ENCODE peak calls at places on chromosome 13, in eight cellular contexts. A is SW480; Z is heart left ventricle; W is stimulated activated CD4-positive, alpha-beta T cell treated with anti-CD3 and anti-CD28 coated beads, Interleukin-1b, Interleukin-23, amount 100 ng/mL, for 24 hours; B is NCI-H1105; O is activated CD4-positive, alpha-beta T cell treated with anti-CD3 and anti-CD28 coated beads, Interleukin-2, amount 10 ng/mL, durations not matched to agents 24 days and 14 days; K is ELR; U is LHCN-M2. H is an unnamed sample.

GRCh38 chr13:43865892-43866291 is 13.6 kb downstream of the CCDC122 start:
- DNase-seq in Z (no peak), U (peak; percentile 76), B (no peak), A (peak; percentile 21), O (no peak), K (peak; percentile 84), W (no peak), H (no peak)

GRCh38 chr13:100987993-100988392 is 313.4 kb upstream of the TMTC4 start:
- DNase-seq in B (no peak), Z (no peak), U (peak; percentile 26), A (no peak), W (no peak), K (peak; percentile 13), O (no peak), H (no peak)

GRCh38 chr13:111280666-111281577 is 39.5 kb upstream of the TEX29 start:
- DNase-seq in W (no peak), B (no peak), O (no peak), U (peak; percentile 15), K (peak; percentile 59), A (no peak), Z (no peak), H (no peak)

GRCh38 chr13:113458218-113459065 is 5.2 kb upstream of the ADPRHL1 start:
- DNase-seq in A (no peak), B (no peak), U (no peak), K (peak; percentile 37), W (no peak), Z (peak; percentile 67), O (no peak), H (no peak)

GRCh38 chr13:44153536-44153935 is 220.1 kb upstream of the SERP2 start:
- DNase-seq in U (no peak), K (no peak), B (peak; percentile 32), A (no peak), O (no peak), W (no peak), Z (no peak), H (no peak)

GRCh38 chr13:30308548-30308947 is 1.2 kb upstream of the KATNAL1 start:
- DNase-seq in O (no peak), W (no peak), A (peak; percentile 19), Z (no peak), U (peak; percentile 48), B (no peak), K (peak; percentile 52), H (no peak)

GRCh38 chr13:36447501-36447900 is 15.2 kb downstream of the CCNA1 start:
- DNase-seq in U (no peak), A (no peak), K (no peak), B (no peak), O (no peak), W (no peak), Z (no peak), H (peak; percentile 29)

GRCh38 chr13:50678464-50679162 is 164.9 kb downstream of the DLEU7 start:
- DNase-seq in W (no peak), K (peak; percentile 94), B (no peak), A (peak; percentile 99), Z (no peak), U (peak; percentile 98), O (no peak), H (no peak)

GRCh38 chr13:46751811-46752635 is 44.9 kb downstream of the ESD start:
- DNase-seq in K (peak; percentile 46), Z (no peak), B (no peak), W (no peak), U (peak; percentile 32), A (no peak), O (peak; percentile 89), H (no peak)

H was measured in right cardiac atrium.